ENCODE peak calls at places on chromosome 2, in five cellular contexts. O is HL-60; S is mesendoderm; C is CD8-positive, alpha-beta memory T cell; E is left lung. B is an unnamed sample.

GRCh38 chr2:105324732-105325131 is 4.8 kb downstream of the TGFBRAP1 start:
- DNase-seq in C (no peak), S (peak; percentile 86), E (no peak), O (no peak), B (no peak)

GRCh38 chr2:119460076-119460475 is 28.4 kb downstream of the TMEM37 start:
- DNase-seq in S (no peak), C (no peak), O (no peak), E (no peak), B (no peak)

GRCh38 chr2:165634282-165634681 is 159.8 kb downstream of the GALNT3 start:
- DNase-seq in E (no peak), O (no peak), C (no peak), S (no peak), B (no peak)

GRCh38 chr2:240789501-240790369 is 30.3 kb downstream of the KIF1A start:
- DNase-seq in S (no peak), E (peak; percentile 71), O (no peak), C (no peak), B (no peak)

GRCh38 chr2:133777607-133778006 is 209.3 kb upstream of the NCKAP5 start:
- DNase-seq in O (no peak), C (no peak), S (no peak), E (no peak), B (no peak)

GRCh38 chr2:54945401-54946219 is 104.6 kb downstream of the RTN4 start:
- DNase-seq in C (no peak), E (no peak), S (peak; percentile 41), O (no peak), B (no peak)

GRCh38 chr2:12721571-12722444 is 5.1 kb downstream of the TRIB2 start:
- DNase-seq in S (no peak), O (no peak), C (no peak), E (no peak), B (no peak)

GRCh38 chr2:70714141-70714905 is 53.7 kb downstream of the ADD2 start:
- DNase-seq in O (no peak), S (no peak), C (no peak), E (no peak), B (no peak)

GRCh38 chr2:229246334-229246733 is 24.8 kb downstream of the PID1 start:
- DNase-seq in C (no peak), S (no peak), E (no peak), O (no peak), B (no peak)

GRCh38 chr2:97995026-97995733 is 568 bp downstream of the TMEM131 start:
- DNase-seq in O (peak; percentile 83), S (peak; percentile 48), C (peak; percentile 25), E (peak; percentile 92), B (peak; percentile 59)

GRCh38 chr2:20061476-20061875 is 10.0 kb upstream of the LAPTM4A start:
- DNase-seq in O (no peak), E (no peak), S (no peak), C (no peak), B (no peak)

GRCh38 chr2:197705912-197706838 is 1.0 kb downstream of the MARS2 start:
- DNase-seq in E (no peak), O (peak; percentile 41), S (peak; percentile 50), C (peak; percentile 3), B (peak; percentile 26)

GRCh38 chr2:172339431-172340010 is 87.9 kb upstream of the ITGA6 start:
- DNase-seq in S (no peak), E (no peak), O (no peak), C (no peak), B (peak; percentile 18)

GRCh38 chr2:145601306-145601925 is 1081.5 kb upstream of the ZEB2 start:
- DNase-seq in E (no peak), C (no peak), S (no peak), O (no peak), B (no peak)

GRCh38 chr2:41859615-41860014 is 188.2 kb upstream of the PKDCC start:
- DNase-seq in S (no peak), E (no peak), O (no peak), C (no peak), B (no peak)
- H3K27ac ChIP-seq in S (no peak overlapping the region), E (no peak overlapping the region), O (no peak overlapping the region), C (no peak overlapping the region), B (no peak overlapping the region)

GRCh38 chr2:127654838-127655175 is 8.9 kb downstream of the GPR17 start:
- DNase-seq in O (no peak), E (peak; percentile 46), S (no peak), C (no peak), B (no peak)

GRCh38 chr2:127656569-127657231 is 10.7 kb downstream of the GPR17 start:
- DNase-seq in O (no peak), C (no peak), E (peak; percentile 55), S (no peak), B (no peak)

GRCh38 chr2:127657232-127657595 is 11.3 kb downstream of the GPR17 start:
- DNase-seq in E (peak; percentile 61), O (no peak), C (no peak), S (no peak), B (no peak)

GRCh38 chr2:127654084-127654837 is 8.3 kb downstream of the GPR17 start:
- DNase-seq in C (no peak), S (no peak), O (no peak), E (peak; percentile 64), B (no peak)

GRCh38 chr2:127655209-127656073 is 9.5 kb downstream of the GPR17 start:
- DNase-seq in O (no peak), E (peak; percentile 58), S (no peak), C (no peak), B (no peak)
- H3K27ac ChIP-seq in O (no peak overlapping the region), E (no peak overlapping the region), S (no peak overlapping the region), C (no peak overlapping the region), B (no peak overlapping the region)

GRCh38 chr2:237451582-237452469 is 35.2 kb upstream of the MLPH start:
- DNase-seq in O (no peak), S (peak; percentile 66), E (no peak), C (no peak), B (no peak)
- H3K27ac ChIP-seq in O (no peak overlapping the region), S (no peak overlapping the region), E (no peak overlapping the region), C (no peak overlapping the region), B (no peak overlapping the region)

GRCh38 chr2:74814102-74814501 is 19.8 kb upstream of the HK2 start:
- DNase-seq in O (no peak), S (no peak), C (no peak), E (no peak), B (no peak)

GRCh38 chr2:74816540-74817331 is 17.2 kb upstream of the HK2 start:
- DNase-seq in S (peak; percentile 82), O (peak; percentile 59), E (no peak), C (no peak), B (no peak)

GRCh38 chr2:74817333-74817732 is 16.6 kb upstream of the HK2 start:
- DNase-seq in S (no peak), E (no peak), O (peak; percentile 75), C (no peak), B (no peak)

GRCh38 chr2:74813201-74813600 is 20.7 kb upstream of the HK2 start:
- DNase-seq in E (no peak), C (no peak), S (no peak), O (no peak), B (no peak)

DNA sequence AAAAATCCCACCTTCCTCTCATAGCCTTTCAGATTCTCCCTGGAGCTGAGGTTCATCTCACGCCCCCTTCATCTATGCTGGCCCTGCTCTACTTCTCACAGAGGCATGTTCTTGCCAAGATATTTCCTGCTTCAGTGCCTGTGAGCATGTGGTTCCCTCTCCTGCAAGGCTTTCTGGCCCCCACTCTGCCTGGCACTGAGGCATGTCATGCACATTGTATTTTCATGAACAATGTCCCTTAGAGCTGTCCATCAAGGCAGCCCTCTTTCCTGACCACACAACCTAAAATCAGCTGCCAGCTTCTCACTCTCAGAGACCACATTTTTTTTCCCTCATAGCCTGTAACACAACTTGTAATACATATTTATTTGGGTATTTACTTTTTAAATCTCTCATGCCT is 18.0 kb upstream of the HK2 start:
- DNase-seq in O (peak; percentile 22), S (no peak), E (no peak), C (no peak), B (no peak)
- H3K27ac ChIP-seq in O (peak overlapping the region; percentile 73), S (no peak overlapping the region), E (no peak overlapping the region), C (no peak overlapping the region), B (no peak overlapping the region)

GRCh38 chr2:42998721-42999120 is 206.3 kb upstream of the HAAO start:
- DNase-seq in S (no peak), C (no peak), E (no peak), O (no peak), B (no peak)

GRCh38 chr2:42999391-42999811 is 207.0 kb upstream of the HAAO start:
- DNase-seq in S (no peak), O (no peak), E (no peak), C (no peak), B (no peak)

GRCh38 chr2:43001055-43001378 is 208.6 kb upstream of the HAAO start:
- DNase-seq in C (no peak), O (no peak), S (no peak), E (no peak), B (no peak)

GRCh38 chr2:43000242-43001054 is 208.1 kb upstream of the HAAO start:
- DNase-seq in S (no peak), E (no peak), O (no peak), C (no peak), B (no peak)

DNA sequence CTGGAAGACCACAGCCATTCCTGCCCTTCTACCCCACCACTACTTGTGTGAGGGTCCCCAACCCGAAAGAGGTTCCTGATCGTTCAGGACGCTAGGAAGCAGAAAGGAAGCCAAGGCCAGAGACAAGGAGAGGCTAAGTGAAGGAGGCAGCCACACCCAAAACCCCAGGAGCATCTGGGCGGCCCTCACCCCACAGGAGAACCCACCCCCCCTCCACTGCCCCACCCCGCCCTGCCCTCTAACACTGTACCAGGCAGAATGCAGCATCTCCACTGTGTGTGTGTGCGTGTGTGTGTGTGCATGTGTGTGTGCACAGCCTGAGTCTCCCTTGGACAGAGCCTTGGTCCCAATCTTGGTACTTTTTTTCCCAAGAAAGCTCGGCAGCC is 207.5 kb upstream of the HAAO start:
- DNase-seq in S (no peak), O (no peak), C (no peak), E (no peak), B (no peak)
- H3K27ac ChIP-seq in S (no peak overlapping the region), O (no peak overlapping the region), C (no peak overlapping the region), E (no peak overlapping the region), B (no peak overlapping the region)

GRCh38 chr2:217842038-217842437 is 160.8 kb downstream of the TNS1 start:
- DNase-seq in O (no peak), S (no peak), C (no peak), E (no peak), B (no peak)
- H3K27ac ChIP-seq in O (no peak overlapping the region), S (no peak overlapping the region), C (peak overlapping the region; percentile 9), E (peak overlapping the region; percentile 20), B (no peak overlapping the region)

GRCh38 chr2:73284296-73285161 is at the start of gene FBXO41:
- DNase-seq in O (peak; percentile 82), S (peak; percentile 54), C (peak; percentile 58), E (peak; percentile 87), B (peak; percentile 95)
- H3K27ac ChIP-seq in O (peak within 1 kb of the TSS; percentile 88), S (no peak within 1 kb of the TSS), C (peak within 1 kb of the TSS; percentile 45), E (no peak within 1 kb of the TSS), B (peak within 1 kb of the TSS; percentile 92)